ENCODE peak calls at places on chromosomes 5 and 9, in nine cellular contexts. X is activated CD8-positive, alpha-beta memory T cell treated with anti-CD3 and anti-CD28 coated beads, Interleukin-2, amount 50 U/mL, for 48 hours; E is GDM1; O is midbrain; Z is head of caudate nucleus; K is T-helper 1 cell; A is RPMI8226; B is stimulated activated CD8-positive, alpha-beta memory T cell treated with anti-CD3 and anti-CD28 coated beads, Interleukin-2, amount 100 ng/mL, for 48 hours; V is choroid plexus epithelial cell. M is an unnamed sample.

GRCh38 chr5:95822038-95822407 is 503 bp downstream of the GLRX start:
- DNase-seq in X (no peak), E (no peak), O (peak; percentile 62), Z (peak; percentile 53), K (no peak), A (peak; percentile 78), B (no peak), V (peak; percentile 48), M (peak; percentile 39)

GRCh38 chr5:148393390-148393741 is 9.6 kb downstream of the FBXO38 start:
- DNase-seq in X (no peak), E (no peak), O (no peak), Z (no peak), K (no peak), A (no peak), B (no peak), V (no peak), M (no peak)

GRCh38 chr5:53422539-53422938 is 57.9 kb upstream of the FST start:
- DNase-seq in X (no peak), E (no peak), O (no peak), Z (no peak), K (no peak), A (no peak), B (no peak), V (peak; percentile 79), M (no peak)

GRCh38 chr9:14723301-14723700 is 768 bp upstream of the CER1 start:
- DNase-seq in X (no peak), E (no peak), O (no peak), Z (no peak), K (no peak), A (no peak), B (no peak), V (no peak), M (no peak)

GRCh38 chr9:15720861-15721260 is 168.0 kb downstream of the CCDC171 start:
- DNase-seq in X (no peak), E (no peak), O (no peak), Z (no peak), K (no peak), A (no peak), B (no peak), V (no peak), M (no peak)

GRCh38 chr5:119368238-119368630 is 12.4 kb downstream of the TNFAIP8 start:
- DNase-seq in X (no peak), E (no peak), O (no peak), Z (no peak), K (no peak), A (no peak), B (no peak), V (no peak), M (no peak)

GRCh38 chr5:10663531-10664183 is 97.4 kb downstream of the DAP start:
- DNase-seq in X (no peak), E (no peak), O (peak; percentile 11), Z (no peak), K (no peak), A (no peak), B (no peak), V (peak; percentile 55), M (no peak)

GRCh38 chr5:64632251-64632650 is 58.1 kb upstream of the SHISAL2B start:
- DNase-seq in X (no peak), E (no peak), O (no peak), Z (peak; percentile 47), K (no peak), A (no peak), B (no peak), V (peak; percentile 48), M (no peak)

M was measured in AML-193.